ENCODE peak calls at places on chromosomes 4 and X, in seven cellular contexts. G is mucosa of descending colon; Q is cardiac muscle cell; K is IMR-90; M is Caco-2; X is transverse colon; B is CD8-positive, alpha-beta T cell. U is an unnamed sample.

GRCh38 chr4:123832173-123833026 is 435.8 kb downstream of the SPRY1 start:
- DNase-seq in G (no peak), Q (peak; percentile 99), K (peak; percentile 100), M (no peak), X (peak; percentile 10), B (no peak), U (peak; percentile 2)

GRCh38 chr4:71417150-71417549 is 78.3 kb downstream of the SLC4A4 start:
- DNase-seq in G (no peak), Q (no peak), K (peak; percentile 34), M (no peak), X (no peak), B (no peak), U (peak; percentile 62)

GRCh38 chr4:4343038-4343437 is 43.9 kb upstream of the NSG1 start:
- DNase-seq in G (no peak), Q (no peak), K (no peak), M (no peak), X (no peak), B (no peak), U (no peak)

GRCh38 chrX:77346859-77347258 is 100.3 kb upstream of the FGF16 start:
- DNase-seq in G (no peak), Q (no peak), K (no peak), M (no peak), X (no peak), B (no peak), U (no peak)

GRCh38 chrX:47573334-47574095 is 8.7 kb upstream of the TIMP1 start:
- DNase-seq in G (peak; percentile 60), Q (peak; percentile 84), K (peak; percentile 73), M (no peak), X (peak; percentile 47), B (no peak), U (peak; percentile 5)

GRCh38 chrX:139290310-139290709 is 240.2 kb upstream of the F9 start:
- DNase-seq in G (no peak), Q (no peak), K (no peak), M (no peak), X (no peak), B (no peak), U (no peak)

GRCh38 chrX:40938418-40938817 is 146.8 kb upstream of the USP9X start:
- DNase-seq in G (no peak), Q (peak; percentile 30), K (peak; percentile 46), M (no peak), X (no peak), B (no peak), U (no peak)

GRCh38 chr4:3689576-3690551 is 76.3 kb upstream of the ADRA2C start:
- DNase-seq in G (no peak), Q (no peak), K (no peak), M (no peak), X (no peak), B (no peak), U (no peak)

GRCh38 chrX:39724544-39724943 is 373.2 kb downstream of the BCOR start:
- DNase-seq in G (no peak), Q (no peak), K (no peak), M (no peak), X (no peak), B (no peak), U (no peak)

GRCh38 chr4:106208481-106209460 is 107.2 kb downstream of the TBCK start:
- DNase-seq in G (no peak), Q (no peak), K (no peak), M (no peak), X (no peak), B (no peak), U (no peak)

GRCh38 chr4:143559757-143560147 is 46.2 kb downstream of the SMARCA5 start:
- DNase-seq in G (peak; percentile 41), Q (peak; percentile 3), K (no peak), M (no peak), X (no peak), B (peak; percentile 28), U (no peak)

GRCh38 chr4:37471971-37472370 is 214.2 kb downstream of the RELL1 start:
- DNase-seq in G (no peak), Q (no peak), K (no peak), M (peak; percentile 83), X (peak; percentile 26), B (no peak), U (peak; percentile 54)

GRCh38 chr4:112288455-112288854 is 2.8 kb upstream of the TIFA start:
- DNase-seq in G (no peak), Q (no peak), K (no peak), M (no peak), X (no peak), B (no peak), U (peak; percentile 9)

GRCh38 chr4:75741027-75741426 is 16.6 kb downstream of the USO1 start:
- DNase-seq in G (no peak), Q (no peak), K (peak; percentile 35), M (no peak), X (no peak), B (no peak), U (peak; percentile 25)

GRCh38 chr4:138438608-138439007 is 196.5 kb upstream of the SLC7A11 start:
- DNase-seq in G (no peak), Q (no peak), K (peak; percentile 47), M (no peak), X (no peak), B (no peak), U (no peak)

GRCh38 chrX:49042581-49043219 is 457 bp downstream of the TFE3 start:
- DNase-seq in G (no peak), Q (peak; percentile 13), K (no peak), M (no peak), X (no peak), B (no peak), U (no peak)

GRCh38 chrX:49040376-49040955 is 2.7 kb downstream of the TFE3 start:
- DNase-seq in G (no peak), Q (peak; percentile 38), K (peak; percentile 25), M (no peak), X (no peak), B (no peak), U (no peak)

GRCh38 chrX:49037883-49038475 is 5.2 kb downstream of the TFE3 start:
- DNase-seq in G (no peak), Q (peak; percentile 50), K (peak; percentile 81), M (no peak), X (no peak), B (no peak), U (no peak)

GRCh38 chrX:49041683-49042529 is 1.3 kb downstream of the TFE3 start:
- DNase-seq in G (no peak), Q (peak; percentile 48), K (peak; percentile 73), M (no peak), X (no peak), B (no peak), U (no peak)

DNA sequence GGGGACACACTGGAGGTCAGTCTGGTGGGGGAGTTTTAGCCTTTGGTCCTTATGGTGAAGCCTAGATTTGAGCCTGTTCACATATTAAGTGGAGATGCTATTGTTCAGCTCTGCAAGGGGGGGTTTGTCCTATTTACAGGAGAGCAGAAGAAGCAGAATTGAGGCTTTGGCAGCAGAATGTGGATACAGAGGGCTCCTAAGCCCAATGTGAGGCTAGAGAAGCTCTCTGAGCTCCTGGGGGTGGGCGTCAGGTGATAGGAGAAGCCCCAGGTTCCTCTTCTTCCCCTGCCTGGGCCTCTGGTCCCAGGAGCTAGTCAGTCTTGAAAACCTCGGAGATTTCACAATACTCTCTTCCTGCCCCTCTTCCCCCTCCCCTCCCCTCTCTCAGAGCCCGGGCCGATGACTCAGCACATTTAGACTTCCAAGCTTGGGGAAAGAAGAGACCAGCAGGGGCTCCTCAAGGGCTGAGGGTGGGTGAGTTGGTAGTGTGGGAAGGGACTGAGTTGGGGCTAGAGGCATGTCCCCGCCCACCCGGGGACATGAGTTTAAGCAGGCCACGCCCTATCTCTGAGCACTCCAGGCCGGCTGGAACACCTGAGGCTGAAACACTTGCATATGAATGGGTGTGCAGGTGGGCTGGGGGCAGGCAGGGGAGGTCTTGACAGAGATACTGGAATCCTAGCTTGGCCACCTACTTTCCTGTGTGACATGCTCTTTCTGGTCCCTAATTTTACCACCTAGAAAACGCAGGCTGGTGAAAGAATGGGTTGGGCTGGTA is 3.4 kb downstream of the TFE3 start:
- DNase-seq in G (peak; percentile 43), Q (peak; percentile 95), K (peak; percentile 94), M (peak; percentile 94), X (peak; percentile 66), B (peak; percentile 29), U (peak; percentile 38)
- H3K4me3 ChIP-seq in G (no peak overlapping the region), Q (peak overlapping the region; percentile 0), K (peak overlapping the region; percentile 16), M (no peak overlapping the region), X (no peak overlapping the region), B (no peak overlapping the region), U (no peak overlapping the region)

GRCh38 chrX:9759340-9759739 is 6.3 kb downstream of the GPR143 start:
- DNase-seq in G (no peak), Q (no peak), K (no peak), M (no peak), X (no peak), B (no peak), U (no peak)

GRCh38 chrX:9767375-9767774 is 1.7 kb upstream of the GPR143 start:
- DNase-seq in G (no peak), Q (peak; percentile 27), K (no peak), M (no peak), X (no peak), B (no peak), U (peak; percentile 1)

GRCh38 chrX:9765737-9766098 is at the start of gene GPR143:
- DNase-seq in G (no peak), Q (no peak), K (no peak), M (no peak), X (no peak), B (no peak), U (no peak)

GRCh38 chrX:9770319-9770718 is 4.7 kb upstream of the GPR143 start:
- DNase-seq in G (no peak), Q (no peak), K (peak; percentile 8), M (no peak), X (no peak), B (no peak), U (no peak)

GRCh38 chrX:9765072-9765736 is 443 bp downstream of the GPR143 start:
- DNase-seq in G (no peak), Q (no peak), K (no peak), M (no peak), X (no peak), B (no peak), U (no peak)
- H3K4me3 ChIP-seq in G (no peak overlapping the region), Q (no peak overlapping the region), K (no peak overlapping the region), M (no peak overlapping the region), X (no peak overlapping the region), B (no peak overlapping the region), U (no peak overlapping the region)

DNA sequence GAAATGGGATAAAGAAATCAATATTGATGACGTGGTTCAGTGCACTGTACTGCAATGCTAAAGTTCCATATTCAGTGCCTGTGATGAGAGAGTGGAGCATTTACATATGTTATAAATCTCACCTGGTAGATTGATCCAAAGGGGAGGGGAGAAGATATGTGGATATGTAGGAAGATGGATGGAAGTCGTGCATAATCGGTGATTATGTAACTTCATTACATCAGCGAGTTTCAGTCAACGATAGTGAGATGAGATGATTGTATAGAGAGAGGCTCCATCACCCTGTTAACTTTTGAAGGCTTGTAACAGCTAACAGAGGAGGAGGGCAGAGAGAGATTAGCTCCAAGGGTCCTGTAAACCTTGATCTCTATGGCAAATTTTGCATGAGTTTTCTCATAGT is 1.8 kb downstream of the IL1RAPL1 start:
- DNase-seq in G (no peak), Q (no peak), K (no peak), M (no peak), X (no peak), B (no peak), U (no peak)
- H3K4me3 ChIP-seq in G (no peak overlapping the region), Q (peak overlapping the region; percentile 67), K (peak overlapping the region; percentile 63), M (no peak overlapping the region), X (peak overlapping the region; percentile 6), B (no peak overlapping the region), U (no peak overlapping the region)

DNA sequence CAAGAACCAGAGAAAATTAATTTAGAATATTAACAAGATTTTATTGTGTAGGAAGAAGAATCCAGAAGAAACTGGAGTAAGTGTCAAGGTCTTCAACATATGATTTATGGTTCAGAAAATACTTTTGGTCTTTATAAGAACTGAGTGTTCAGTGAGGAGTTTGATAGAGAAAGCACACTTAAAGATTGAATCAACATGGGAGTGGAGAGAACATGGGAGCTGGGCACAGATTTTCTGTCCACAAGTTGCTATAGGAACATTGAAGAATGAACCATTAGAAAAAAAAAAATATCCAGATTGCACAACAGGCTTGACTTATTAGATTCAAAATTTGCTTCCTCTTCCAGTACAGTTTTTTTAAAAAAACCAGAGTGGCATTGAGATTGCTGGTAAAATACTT is 601.2 kb upstream of the GNPDA2 start:
- DNase-seq in G (no peak), Q (no peak), K (no peak), M (no peak), X (no peak), B (no peak), U (no peak)
- H3K4me3 ChIP-seq in G (no peak overlapping the region), Q (no peak overlapping the region), K (no peak overlapping the region), M (no peak overlapping the region), X (no peak overlapping the region), B (no peak overlapping the region), U (no peak overlapping the region)